ENCODE peak calls at places on chromosomes 12 and 14, in six cellular contexts. O is AG04449, F is neuronal stem cell, I is mucosa of descending colon, K is HEK293T, S is upper lobe of right lung. T is an unnamed sample.

GRCh38 chr14:81269100-81269978 is 48.6 kb upstream of the GTF2A1 start:
- DNase-seq in O (peak), F (peak), I (peak), K (peak), S (no peak), T (peak)

GRCh38 chr12:116450406-116450910 is 108.7 kb upstream of the MAP1LC3B2 start:
- DNase-seq in O (no peak), F (no peak), I (no peak), K (no peak), S (no peak), T (no peak)

GRCh38 chr12:18754118-18754707 is 16.3 kb downstream of the CAPZA3 start:
- DNase-seq in O (no peak), F (no peak), I (no peak), K (no peak), S (no peak), T (no peak)

GRCh38 chr12:122871851-122872785 is 23.8 kb downstream of the VPS37B start:
- DNase-seq in O (no peak), F (no peak), I (peak), K (no peak), S (no peak), T (no peak)

GRCh38 chr12:103308396-103308795 is 187.4 kb downstream of the C12orf42 start:
- DNase-seq in O (no peak), F (no peak), I (no peak), K (no peak), S (no peak), T (no peak)

GRCh38 chr14:97703006-97703760 is 906.0 kb downstream of the VRK1 start:
- DNase-seq in O (no peak), F (no peak), I (no peak), K (no peak), S (no peak), T (no peak)

GRCh38 chr12:122079532-122080081 is 1.1 kb downstream of the MLXIP start:
- DNase-seq in O (no peak), F (no peak), I (no peak), K (no peak), S (peak), T (no peak)

GRCh38 chr12:132352896-132353800 is 23.8 kb upstream of the GALNT9 start:
- DNase-seq in O (no peak), F (no peak), I (no peak), K (no peak), S (no peak), T (no peak)

GRCh38 chr12:3447318-3447717 is 43.7 kb upstream of the PRMT8 start:
- DNase-seq in O (no peak), F (no peak), I (no peak), K (no peak), S (no peak), T (no peak)

GRCh38 chr12:2683283-2684025 is 111.3 kb upstream of the FKBP4 start:
- DNase-seq in O (no peak), F (no peak), I (peak), K (no peak), S (no peak), T (no peak)

GRCh38 chr12:96502949-96503532 is 13.7 kb downstream of the CFAP54 start:
- DNase-seq in O (no peak), F (no peak), I (no peak), K (no peak), S (no peak), T (no peak)

GRCh38 chr12:112540021-112540420 is 121.3 kb downstream of the PTPN11 start:
- DNase-seq in O (no peak), F (no peak), I (no peak), K (no peak), S (no peak), T (no peak)

GRCh38 chr14:79708991-79709390 is 502.3 kb downstream of the DIO2 start:
- DNase-seq in O (no peak), F (no peak), I (no peak), K (no peak), S (no peak), T (no peak)

GRCh38 chr14:59022144-59022543 is 166.3 kb upstream of the DAAM1 start:
- DNase-seq in O (no peak), F (no peak), I (no peak), K (no peak), S (no peak), T (no peak)

GRCh38 chr14:54976316-54976715 is 50.6 kb downstream of the WDHD1 start:
- DNase-seq in O (peak), F (no peak), I (no peak), K (no peak), S (no peak), T (no peak)

GRCh38 chr14:56716705-56717104 is 93.6 kb downstream of the OTX2 start:
- DNase-seq in O (no peak), F (no peak), I (no peak), K (no peak), S (no peak), T (no peak)

GRCh38 chr12:130044991-130045621 is 117.2 kb upstream of the FZD10 start:
- DNase-seq in O (no peak), F (peak), I (no peak), K (no peak), S (no peak), T (peak)

GRCh38 chr14:35878272-35879140 is 52.4 kb downstream of the BRMS1L start:
- DNase-seq in O (peak), F (no peak), I (peak), K (no peak), S (no peak), T (no peak)